ENCODE peak calls at places on chromosomes 3 and 15, in four cellular contexts. Y is EH, U is HCT116, Q is HCEC 1CT. H is an unnamed sample.

GRCh38 chr3:98596902-98597500 is 3.6 kb upstream of the CPOX start:
- DNase-seq in Y (peak; percentile 40), U (peak; percentile 57), Q (peak; percentile 31), H (no peak)

GRCh38 chr15:96701443-96701842 is 370.9 kb downstream of the NR2F2 start:
- DNase-seq in Y (no peak), U (no peak), Q (no peak), H (no peak)

GRCh38 chr15:45263854-45264253 is 11.8 kb downstream of the SLC28A2 start:
- DNase-seq in Y (no peak), U (no peak), Q (no peak), H (no peak)

GRCh38 chr3:187456268-187456667 is 88.1 kb downstream of the RTP4 start:
- DNase-seq in Y (peak; percentile 18), U (no peak), Q (no peak), H (no peak)

GRCh38 chr3:113895964-113896363 is 51.8 kb upstream of the ZDHHC23 start:
- DNase-seq in Y (no peak), U (no peak), Q (no peak), H (no peak)

GRCh38 chr3:128322030-128323022 is 144.4 kb downstream of the DNAJB8 start:
- DNase-seq in Y (peak; percentile 57), U (no peak), Q (peak; percentile 14), H (peak; percentile 15)

GRCh38 chr3:194284351-194284750 is 66.8 kb downstream of the CPN2 start:
- DNase-seq in Y (no peak), U (no peak), Q (no peak), H (no peak)

GRCh38 chr3:127393131-127393820 is 105.4 kb upstream of the PRR20G start:
- DNase-seq in Y (no peak), U (no peak), Q (no peak), H (no peak)

GRCh38 chr3:112671930-112672715 is 31.2 kb upstream of the CCDC80 start:
- DNase-seq in Y (peak; percentile 99), U (no peak), Q (peak; percentile 88), H (no peak)

GRCh38 chr15:69652906-69653305 is 200.3 kb downstream of the RPLP1 start:
- DNase-seq in Y (no peak), U (no peak), Q (no peak), H (no peak)

GRCh38 chr3:14289590-14290453 is 111.2 kb downstream of the LSM3 start:
- DNase-seq in Y (peak; percentile 91), U (no peak), Q (peak; percentile 73), H (no peak)

GRCh38 chr3:188916934-188917391 is 254.8 kb upstream of the TPRG1 start:
- DNase-seq in Y (peak; percentile 34), U (no peak), Q (no peak), H (no peak)

GRCh38 chr3:4738737-4739274 is 240.4 kb upstream of the BHLHE40 start:
- DNase-seq in Y (peak; percentile 69), U (no peak), Q (no peak), H (no peak)

GRCh38 chr3:94875149-94875548 is 812.3 kb downstream of the NSUN3 start:
- DNase-seq in Y (no peak), U (no peak), Q (no peak), H (no peak)

GRCh38 chr15:77905301-77905920 is 172.1 kb downstream of the TBC1D2B start:
- DNase-seq in Y (no peak), U (no peak), Q (no peak), H (no peak)

GRCh38 chr15:31276596-31277298 is 49.9 kb upstream of the KLF13 start:
- DNase-seq in Y (no peak), U (no peak), Q (no peak), H (no peak)

GRCh38 chr3:188510366-188510765 is 356.4 kb downstream of the LPP start:
- DNase-seq in Y (peak; percentile 80), U (no peak), Q (peak; percentile 89), H (no peak)

GRCh38 chr15:78988361-78988911 is 43.6 kb upstream of the CTSH start:
- DNase-seq in Y (peak; percentile 99), U (peak; percentile 54), Q (peak; percentile 99), H (no peak)

GRCh38 chr15:41493205-41493901 is at the start of gene ITPKA:
- DNase-seq in Y (peak; percentile 71), U (no peak), Q (peak; percentile 74), H (peak; percentile 86)